ENCODE peak calls at places on chromosomes 3 and 15, in six cellular contexts. I is Caco-2, J is lung, E is psoas muscle, W is fibroblast of lung, O is endodermal cell. R is an unnamed sample. For H3K4me1, the result is how much of the 10 kb centered on the place peaks cover.

GRCh38 chr3:192611411-192611810 is 115.9 kb downstream of the FGF12 start:
- DNase-seq in I (no peak), J (no peak), E (no peak), W (no peak), O (no peak), R (no peak)

GRCh38 chr3:52986049-52986448 is 59.8 kb downstream of the SFMBT1 start:
- DNase-seq in I (no peak), J (no peak), E (no peak), W (no peak), O (no peak), R (no peak)

GRCh38 chr3:172321035-172321434 is 127.2 kb downstream of the GHSR start:
- DNase-seq in I (no peak), J (no peak), E (no peak), W (peak), O (no peak), R (no peak)

GRCh38 chr3:128351476-128352085 is 115.1 kb downstream of the DNAJB8 start:
- DNase-seq in I (no peak), J (no peak), E (no peak), W (no peak), O (no peak), R (no peak)

GRCh38 chr15:39621210-39621609 is 40.3 kb downstream of the THBS1 start:
- DNase-seq in I (no peak), J (no peak), E (no peak), W (no peak), O (no peak), R (no peak)

GRCh38 chr15:62469874-62470688 is 305.0 kb upstream of the C2CD4B start:
- DNase-seq in I (no peak), J (peak), E (peak), W (peak), O (peak), R (peak)

GRCh38 chr3:119098620-119099222 is 47.2 kb upstream of the TEX55 start:
- DNase-seq in I (no peak), J (no peak), E (no peak), W (peak), O (no peak), R (no peak)

GRCh38 chr3:19392146-19392545 is 243.8 kb downstream of the KCNH8 start:
- DNase-seq in I (no peak), J (no peak), E (no peak), W (no peak), O (no peak), R (no peak)

GRCh38 chr3:149332781-149333517 is 487 bp downstream of the TM4SF18 start:
- DNase-seq in I (no peak), J (no peak), E (no peak), W (no peak), O (no peak), R (no peak)

GRCh38 chr3:113736548-113737089 is 9.4 kb downstream of the NAA50 start:
- DNase-seq in I (no peak), J (no peak), E (no peak), W (peak), O (peak), R (no peak)

GRCh38 chr15:70528270-70528706 is 235.1 kb downstream of the UACA start:
- DNase-seq in I (no peak), J (no peak), E (no peak), W (peak), O (peak), R (no peak)

GRCh38 chr3:170164720-170165119 is 16.8 kb downstream of the PHC3 start:
- DNase-seq in I (no peak), J (no peak), E (no peak), W (no peak), O (no peak), R (no peak)

GRCh38 chr3:64289622-64290021 is 64.4 kb upstream of the PRICKLE2 start:
- DNase-seq in I (no peak), J (no peak), E (no peak), W (no peak), O (no peak), R (no peak)

GRCh38 chr15:62391565-62392262 is 226.6 kb upstream of the C2CD4B start:
- DNase-seq in I (peak), J (no peak), E (peak), W (peak), O (peak), R (no peak)

GRCh38 chr3:7779331-7779730 is 722.3 kb upstream of the LMCD1 start:
- DNase-seq in I (no peak), J (no peak), E (no peak), W (no peak), O (no peak), R (no peak)

GRCh38 chr3:142888099-142888483 is 792 bp downstream of the PCOLCE2 start:
- DNase-seq in I (no peak), J (no peak), E (no peak), W (peak), O (no peak), R (peak)

GRCh38 chr3:87268646-87269211 is 7.7 kb downstream of the POU1F1 start:
- DNase-seq in I (no peak), J (no peak), E (no peak), W (peak), O (no peak), R (no peak)

GRCh38 chr3:101253429-101253828 is 66.9 kb downstream of the IMPG2 start:
- DNase-seq in I (no peak), J (no peak), E (no peak), W (no peak), O (no peak), R (no peak)

GRCh38 chr3:130772124-130772523 is 25.5 kb upstream of the PIK3R4 start:
- DNase-seq in I (no peak), J (no peak), E (no peak), W (no peak), O (no peak), R (no peak)

GRCh38 chr3:79835701-79836100 is 67.9 kb upstream of the ROBO1 start:
- DNase-seq in I (no peak), J (no peak), E (no peak), W (peak), O (no peak), R (no peak)

GRCh38 chr15:67098768-67099282 is 33.4 kb downstream of the SMAD3 start:
- DNase-seq in I (no peak), J (no peak), E (no peak), W (no peak), O (no peak), R (no peak)
- H3K4me1 ChIP-seq in I (under half), J (under half), E (half or more), W (half or more), O (under half), R (half or more)

GRCh38 chr15:48553559-48553958 is 92.0 kb downstream of the FBN1 start:
- DNase-seq in I (no peak), J (no peak), E (no peak), W (no peak), O (no peak), R (no peak)

GRCh38 chr15:48557335-48557734 is 88.2 kb downstream of the FBN1 start:
- DNase-seq in I (no peak), J (no peak), E (no peak), W (no peak), O (no peak), R (no peak)

GRCh38 chr15:48555244-48555804 is 90.2 kb downstream of the FBN1 start:
- DNase-seq in I (no peak), J (no peak), E (no peak), W (peak), O (no peak), R (no peak)

GRCh38 chr15:48554112-48554511 is 91.4 kb downstream of the FBN1 start:
- DNase-seq in I (no peak), J (no peak), E (no peak), W (no peak), O (no peak), R (no peak)

GRCh38 chr15:48556159-48556897 is 89.2 kb downstream of the FBN1 start:
- DNase-seq in I (no peak), J (no peak), E (no peak), W (no peak), O (no peak), R (no peak)
- H3K4me1 ChIP-seq in I (under half), J (under half), E (under half), W (under half), O (under half), R (under half)

GRCh38 chr15:85475317-85475701 is 94.9 kb downstream of the AKAP13 start:
- DNase-seq in I (no peak), J (no peak), E (no peak), W (no peak), O (no peak), R (no peak)
- H3K4me1 ChIP-seq in I (under half), J (half or more), E (under half), W (under half), O (under half), R (under half)

GRCh38 chr15:55283295-55284147 is 6.1 kb downstream of the RAB27A start:
- DNase-seq in I (no peak), J (peak), E (no peak), W (no peak), O (no peak), R (no peak)
- H3K4me1 ChIP-seq in I (under half), J (under half), E (under half), W (under half), O (under half), R (under half)

DNA sequence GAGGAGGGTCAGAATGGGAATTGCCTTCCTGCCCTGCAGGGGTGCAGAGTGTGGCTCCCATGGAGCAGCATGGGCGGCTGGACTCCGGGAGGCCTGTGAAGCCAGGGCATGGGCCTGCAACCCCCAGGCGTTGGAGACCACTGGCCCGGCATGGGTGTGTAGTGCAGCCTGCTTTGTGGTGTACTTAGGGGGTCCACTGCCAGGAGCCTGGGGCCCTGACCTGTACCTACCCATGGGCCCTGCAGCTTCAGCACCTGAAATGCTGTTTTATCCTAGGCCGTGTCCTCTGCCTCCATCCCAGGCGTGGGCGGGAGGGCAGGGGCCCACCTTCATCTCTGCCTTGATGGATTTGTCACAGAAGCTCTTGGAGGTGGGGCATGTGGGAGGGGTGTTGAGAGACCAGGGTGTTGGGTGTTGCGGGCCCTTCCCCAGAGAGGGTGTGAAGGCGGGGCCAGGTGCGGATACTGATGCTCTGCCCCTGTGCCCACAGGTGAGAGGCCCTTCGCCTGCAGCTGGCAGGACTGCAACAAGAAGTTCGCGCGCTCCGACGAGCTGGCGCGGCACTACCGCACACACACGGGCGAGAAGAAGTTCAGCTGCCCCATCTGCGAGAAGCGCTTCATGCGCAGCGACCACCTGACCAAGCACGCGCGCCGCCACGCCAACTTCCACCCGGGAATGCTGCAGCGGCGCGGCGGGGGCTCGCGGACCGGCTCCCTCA is 45.0 kb downstream of the KLF13 start:
- DNase-seq in I (no peak), J (no peak), E (no peak), W (no peak), O (no peak), R (no peak)
- H3K4me1 ChIP-seq in I (under half), J (under half), E (half or more), W (under half), O (under half), R (under half)

GRCh38 chr15:56718560-56718959 is 14.7 kb downstream of the ZNF280D start:
- DNase-seq in I (no peak), J (no peak), E (no peak), W (no peak), O (no peak), R (no peak)

GRCh38 chr15:56719774-56720555 is 13.3 kb downstream of the ZNF280D start:
- DNase-seq in I (no peak), J (no peak), E (no peak), W (peak), O (no peak), R (no peak)

GRCh38 chr15:56716334-56716733 is 17.0 kb downstream of the ZNF280D start:
- DNase-seq in I (no peak), J (no peak), E (no peak), W (no peak), O (no peak), R (no peak)

GRCh38 chr15:56715220-56715619 is 18.1 kb downstream of the ZNF280D start:
- DNase-seq in I (no peak), J (no peak), E (no peak), W (peak), O (no peak), R (no peak)

GRCh38 chr15:56719021-56719612 is 14.2 kb downstream of the ZNF280D start:
- DNase-seq in I (no peak), J (no peak), E (no peak), W (no peak), O (no peak), R (no peak)
- H3K4me1 ChIP-seq in I (under half), J (under half), E (half or more), W (under half), O (under half), R (under half)

DNA sequence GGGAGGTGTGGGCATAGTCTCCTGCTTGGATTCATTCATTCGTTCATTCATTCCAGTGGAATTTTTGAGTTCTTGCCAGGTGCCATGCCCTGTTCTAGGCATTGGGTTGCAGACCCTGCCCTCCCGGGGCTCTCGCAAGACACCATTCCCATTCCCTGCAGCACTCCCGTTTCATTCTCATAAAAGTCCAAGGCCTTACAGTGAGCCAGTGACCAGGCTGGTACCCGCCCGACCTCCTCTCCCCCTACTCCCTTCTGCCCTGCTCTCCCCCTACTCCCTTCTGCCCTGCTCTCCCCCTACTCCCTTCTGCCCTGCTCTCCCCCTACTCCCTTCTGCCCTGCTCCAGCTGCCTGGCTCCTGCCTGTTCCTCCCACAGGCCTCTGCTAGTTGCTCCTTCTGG is 41.9 kb downstream of the AMOTL2 start:
- DNase-seq in I (peak), J (no peak), E (no peak), W (no peak), O (no peak), R (no peak)
- H3K4me1 ChIP-seq in I (half or more), J (under half), E (under half), W (under half), O (under half), R (under half)

GRCh38 chr3:50164056-50164455 is 8.9 kb downstream of the SEMA3F start:
- DNase-seq in I (no peak), J (peak), E (peak), W (peak), O (no peak), R (peak)
- H3K4me1 ChIP-seq in I (under half), J (under half), E (half or more), W (under half), O (under half), R (under half)

R was measured in right atrium auricular region.